ENCODE peak calls at places on chromosome 21, in four cellular contexts. B, Y, R and O are unnamed samples.

GRCh38 chr21:42125571-42126544 is 54.7 kb downstream of the UMODL1 start:
- DNase-seq in Y (peak; percentile 52), B (peak; percentile 59), R (no peak), O (peak; percentile 43)

GRCh38 chr21:45152265-45152746 is 77.9 kb downstream of the ADARB1 start:
- DNase-seq in Y (peak; percentile 71), B (no peak), R (peak; percentile 25), O (peak; percentile 71)

GRCh38 chr21:44723177-44724131 is 12.1 kb upstream of the TSPEAR start:
- DNase-seq in Y (peak; percentile 64), B (no peak), R (no peak), O (peak; percentile 51)

GRCh38 chr21:45558044-45558721 is 15.9 kb upstream of the SLC19A1 start:
- DNase-seq in Y (no peak), R (no peak), B (no peak), O (no peak)

GRCh38 chr21:42672699-42673458 is 19.5 kb downstream of the PDE9A start:
- DNase-seq in Y (peak; percentile 47), R (no peak), B (peak; percentile 29), O (no peak)

GRCh38 chr21:17784604-17785402 is 34.4 kb downstream of the C21orf91 start:
- DNase-seq in B (no peak), R (no peak), Y (no peak), O (no peak)

GRCh38 chr21:25360593-25360992 is 246.7 kb downstream of the MRPL39 start:
- DNase-seq in R (no peak), B (no peak), Y (no peak), O (no peak)

GRCh38 chr21:44006017-44006624 is 6.0 kb upstream of the TRAPPC10 start:
- DNase-seq in R (no peak), Y (no peak), B (peak; percentile 90), O (no peak)

GRCh38 chr21:15932681-15933200 is 203.0 kb downstream of the USP25 start:
- DNase-seq in R (no peak), Y (no peak), B (no peak), O (no peak)

GRCh38 chr21:45512626-45513002 is 29.6 kb downstream of the SLC19A1 start:
- DNase-seq in B (no peak), R (no peak), Y (no peak), O (no peak)

GRCh38 chr21:43306911-43307676 is 119.8 kb downstream of the SIK1 start:
- DNase-seq in Y (no peak), R (no peak), B (peak; percentile 28), O (no peak)

GRCh38 chr21:26587621-26588260 is 14.7 kb upstream of the CYYR1 start:
- DNase-seq in B (peak; percentile 44), Y (no peak), R (no peak), O (no peak)

GRCh38 chr21:44267655-44268142 is 6.0 kb upstream of the DNMT3L start:
- DNase-seq in B (no peak), R (no peak), Y (no peak), O (no peak)

GRCh38 chr21:41481191-41481590 is 26.8 kb downstream of the TMPRSS2 start:
- DNase-seq in Y (no peak), R (no peak), B (peak; percentile 80), O (no peak)

GRCh38 chr21:25421327-25422028 is 185.8 kb downstream of the MRPL39 start:
- DNase-seq in B (peak; percentile 68), Y (peak; percentile 77), R (peak; percentile 15), O (peak; percentile 44)

GRCh38 chr21:23936224-23936623 is 1671.1 kb downstream of the MRPL39 start:
- DNase-seq in Y (peak; percentile 63), B (peak; percentile 48), R (no peak), O (no peak)

GRCh38 chr21:23936991-23937390 is 1670.3 kb downstream of the MRPL39 start:
- DNase-seq in R (no peak), B (no peak), Y (no peak), O (no peak)

DNA sequence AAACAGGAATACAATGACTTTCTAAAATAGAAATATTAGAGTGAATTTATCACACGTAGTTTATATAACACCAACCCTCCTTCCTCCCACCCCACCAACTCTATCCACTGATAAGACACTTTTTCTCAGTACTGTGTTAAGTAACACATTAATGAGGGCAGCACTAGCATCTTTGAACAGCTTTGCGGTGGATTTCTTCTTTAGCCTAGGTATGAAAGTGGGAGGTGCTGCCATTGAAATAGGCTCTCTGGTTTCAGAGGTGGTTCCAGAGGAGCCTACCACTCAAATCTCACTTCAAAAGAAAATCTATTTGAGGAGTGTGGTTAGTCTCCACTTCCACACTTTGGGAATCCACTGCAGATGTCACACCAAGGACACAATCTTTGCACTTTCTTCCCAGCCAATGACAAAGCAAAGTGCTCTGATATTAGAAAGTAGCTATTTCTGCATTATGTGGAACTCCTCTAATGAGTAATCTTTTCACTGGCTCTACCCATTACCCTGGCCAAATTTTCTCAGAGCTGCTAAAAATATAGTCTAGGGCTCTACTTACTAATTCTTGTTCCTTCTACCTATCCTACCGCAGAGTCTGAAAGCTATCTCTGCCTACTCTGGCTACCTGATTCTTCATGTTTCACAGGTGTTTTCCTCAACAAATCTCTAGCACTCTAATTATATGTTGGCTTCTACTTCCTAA is 1667.8 kb downstream of the MRPL39 start:
- DNase-seq in R (no peak), Y (no peak), B (no peak), O (no peak)
- H4K5ac ChIP-seq in R (no peak overlapping the region), Y (no peak overlapping the region), B (no peak overlapping the region), O (no peak overlapping the region)

DNA sequence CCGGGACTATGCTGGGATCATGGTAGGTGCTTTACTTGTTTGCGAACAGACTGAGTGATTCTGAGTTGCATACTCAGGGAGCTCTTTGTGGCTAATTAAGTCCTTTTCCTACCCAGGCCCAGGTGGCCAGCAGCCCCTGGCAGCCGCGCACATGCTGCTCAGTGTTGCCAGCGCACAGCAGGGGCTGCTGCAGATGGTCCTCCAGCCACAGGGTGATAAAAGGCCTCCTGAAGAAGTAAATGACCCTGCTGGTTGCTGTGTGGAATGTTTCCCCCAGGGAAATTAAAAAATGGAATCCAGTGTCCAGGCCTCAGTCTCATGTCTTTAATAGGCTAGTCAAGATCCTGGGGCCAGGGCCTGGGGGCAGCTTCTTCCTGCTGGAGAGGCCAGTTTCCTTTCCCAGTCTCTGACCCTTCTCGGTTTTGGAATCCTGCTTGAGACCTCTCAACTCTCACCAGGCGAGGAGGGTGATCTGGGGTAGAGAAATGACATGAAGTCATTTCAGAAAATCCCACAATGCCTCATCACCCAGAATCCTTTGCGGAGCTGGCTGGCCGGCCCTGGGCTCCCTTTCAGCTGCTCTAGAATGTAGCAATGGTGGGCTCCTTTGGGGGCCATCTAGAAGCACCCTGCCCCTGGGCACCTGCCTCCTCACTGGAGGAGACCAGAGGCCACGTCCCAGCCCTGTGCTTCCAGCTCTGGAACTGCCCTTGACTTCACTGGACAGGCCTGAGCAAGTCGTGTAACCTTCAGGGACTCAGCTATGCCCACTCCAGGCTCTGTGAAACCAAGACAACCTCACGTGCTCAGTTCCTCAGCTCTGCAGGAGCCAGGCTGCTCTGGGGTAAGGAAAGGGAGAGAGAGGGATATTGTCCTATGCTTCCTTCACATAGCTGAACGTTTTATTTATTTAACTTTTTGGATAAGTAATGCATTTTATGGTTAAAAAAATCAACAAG is 131.4 kb downstream of the MRPS6 start:
- DNase-seq in B (no peak), Y (no peak), R (no peak), O (no peak)
- H4K5ac ChIP-seq in B (no peak overlapping the region), Y (no peak overlapping the region), R (no peak overlapping the region), O (no peak overlapping the region)

GRCh38 chr21:9741343-9741742 is 780.0 kb upstream of the TPTE start:
- DNase-seq in Y (no peak), B (no peak), R (no peak), O (no peak)

GRCh38 chr21:9738527-9738926 is 782.9 kb upstream of the TPTE start:
- DNase-seq in B (no peak), Y (no peak), R (no peak), O (no peak)

GRCh38 chr21:9739240-9739639 is 782.1 kb upstream of the TPTE start:
- DNase-seq in B (no peak), R (no peak), Y (no peak), O (no peak)

GRCh38 chr21:9735421-9735961 is 785.9 kb upstream of the TPTE start:
- DNase-seq in R (no peak), Y (no peak), B (no peak), O (no peak)

DNA sequence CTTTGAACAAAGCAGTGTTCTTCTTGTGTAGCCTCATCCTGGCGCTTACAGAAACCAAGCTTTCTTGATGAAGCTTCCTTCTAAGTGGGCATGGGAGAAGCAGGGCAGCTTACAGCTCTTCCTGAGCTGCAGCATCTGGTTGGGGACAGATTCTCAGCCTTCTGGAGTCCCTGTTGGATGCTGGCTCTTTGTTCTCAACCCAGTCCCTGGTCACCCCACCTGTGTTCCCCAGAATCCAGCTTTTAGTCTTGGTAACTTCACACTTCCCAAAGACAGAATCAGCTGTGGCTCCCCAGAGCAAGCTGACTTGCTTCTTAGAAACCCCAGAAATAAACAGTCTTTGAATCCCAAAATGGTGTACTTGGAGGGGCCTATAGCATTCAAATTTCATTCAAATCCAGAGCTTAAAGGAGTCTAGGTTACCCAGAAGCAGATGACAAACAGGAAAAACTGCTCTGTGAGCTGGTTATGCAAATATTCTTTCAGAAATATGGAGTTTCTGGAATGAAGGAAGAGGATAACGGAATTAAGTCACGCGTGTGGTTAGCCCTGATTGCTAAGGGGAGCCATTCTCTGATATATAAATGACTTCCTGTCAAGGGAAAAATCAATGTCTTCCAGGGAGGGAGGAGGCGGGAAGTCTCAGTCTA is 783.4 kb upstream of the TPTE start:
- DNase-seq in R (no peak), B (no peak), Y (no peak), O (no peak)
- H4K5ac ChIP-seq in R (no peak overlapping the region), B (no peak overlapping the region), Y (no peak overlapping the region), O (no peak overlapping the region)

GRCh38 chr21:34546556-34546955 is 34.5 kb upstream of the KCNE1 start:
- DNase-seq in R (no peak), B (no peak), Y (no peak), O (no peak)

GRCh38 chr21:34544032-34544496 is 32.1 kb upstream of the KCNE1 start:
- DNase-seq in B (peak; percentile 75), R (peak; percentile 61), Y (peak; percentile 91), O (peak; percentile 73)

GRCh38 chr21:34548782-34549376 is 36.9 kb upstream of the KCNE1 start:
- DNase-seq in Y (no peak), R (no peak), B (no peak), O (no peak)

GRCh38 chr21:34543017-34543416 is 31.0 kb upstream of the KCNE1 start:
- DNase-seq in Y (no peak), R (no peak), B (no peak), O (no peak)

GRCh38 chr21:34545079-34545884 is 33.3 kb upstream of the KCNE1 start:
- DNase-seq in B (peak; percentile 73), R (no peak), Y (peak; percentile 68), O (no peak)
- H4K5ac ChIP-seq in B (peak overlapping the region; percentile 94), R (no peak overlapping the region), Y (no peak overlapping the region), O (no peak overlapping the region)

GRCh38 chr21:37292041-37292440 is 24.9 kb upstream of the VPS26C start:
- DNase-seq in B (no peak), R (no peak), Y (no peak), O (no peak)
- H4K5ac ChIP-seq in B (no peak overlapping the region), R (no peak overlapping the region), Y (no peak overlapping the region), O (no peak overlapping the region)

DNA sequence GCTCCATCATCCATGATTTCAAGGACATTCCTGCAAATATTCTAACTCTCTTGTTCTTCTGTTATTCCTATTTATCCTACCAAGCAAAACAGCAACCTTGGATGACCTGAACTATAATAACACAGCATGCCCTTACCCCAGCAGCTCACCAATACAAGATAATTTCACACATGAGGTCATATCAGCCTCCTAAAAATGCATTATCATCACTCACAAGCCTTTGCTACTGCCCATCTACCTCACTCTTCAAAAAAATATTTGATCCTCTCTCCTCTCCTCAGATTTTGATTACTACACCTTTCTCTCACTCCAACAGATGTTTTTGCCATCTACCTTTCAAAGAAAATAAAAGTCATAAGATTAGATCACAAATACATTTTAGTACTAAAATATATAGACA is 777.6 kb upstream of the NCAM2 start:
- DNase-seq in B (no peak), R (no peak), Y (no peak), O (no peak)
- H4K5ac ChIP-seq in B (no peak overlapping the region), R (no peak overlapping the region), Y (no peak overlapping the region), O (no peak overlapping the region)